ENCODE peak calls at places on chromosomes 3 and 15, in five cellular contexts. N, I, F, T and D are unnamed samples.

GRCh38 chr3:29525254-29525881 is 244.5 kb downstream of the RBMS3 start:
- DNase-seq in N (no peak), I (no peak), F (no peak), T (peak; percentile 54), D (no peak)

GRCh38 chr3:127775398-127776109 is 46.8 kb downstream of the MGLL start:
- DNase-seq in N (no peak), I (no peak), F (no peak), T (peak; percentile 94), D (peak; percentile 52)

GRCh38 chr15:62559049-62559733 is 394.1 kb upstream of the C2CD4B start:
- DNase-seq in N (no peak), I (no peak), F (no peak), T (peak; percentile 14), D (no peak)

GRCh38 chr3:99131876-99132275 is 230.4 kb upstream of the DCBLD2 start:
- DNase-seq in N (no peak), I (no peak), F (no peak), T (peak; percentile 14), D (no peak)

GRCh38 chr15:78034495-78035191 is 42.9 kb downstream of the TBC1D2B start:
- DNase-seq in N (no peak), I (no peak), F (no peak), T (peak; percentile 38), D (no peak)

GRCh38 chr15:57747206-57747605 is 40.7 kb downstream of the POLR2M start:
- DNase-seq in N (no peak), I (no peak), F (no peak), T (no peak), D (peak; percentile 9)

GRCh38 chr15:64895285-64896065 is 16.2 kb upstream of the ANKDD1A start:
- DNase-seq in N (no peak), I (no peak), F (no peak), T (peak; percentile 89), D (no peak)

GRCh38 chr3:128973988-128974564 is 19.8 kb downstream of the CFAP92 start:
- DNase-seq in N (no peak), I (no peak), F (no peak), T (no peak), D (no peak)

GRCh38 chr3:35784162-35784561 is 144.8 kb downstream of the ARPP21 start:
- DNase-seq in N (no peak), I (no peak), F (no peak), T (no peak), D (no peak)

GRCh38 chr3:46214751-46215352 is 6.7 kb upstream of the CCR1 start:
- DNase-seq in N (no peak), I (peak; percentile 14), F (peak; percentile 64), T (peak; percentile 3), D (peak; percentile 52)

GRCh38 chr3:183698318-183698731 is 728 bp downstream of the YEATS2 start:
- DNase-seq in N (no peak), I (peak; percentile 46), F (no peak), T (peak; percentile 63), D (peak; percentile 58)

GRCh38 chr3:55879901-55880331 is 392.8 kb upstream of the WNT5A start:
- DNase-seq in N (no peak), I (no peak), F (no peak), T (peak; percentile 70), D (peak; percentile 59)

GRCh38 chr3:55439657-55440405 is 47.3 kb downstream of the WNT5A start:
- DNase-seq in N (no peak), I (no peak), F (no peak), T (no peak), D (no peak)

GRCh38 chr15:71440479-71441071 is 325.3 kb downstream of the THSD4 start:
- DNase-seq in N (no peak), I (no peak), F (no peak), T (peak; percentile 69), D (peak; percentile 68)

GRCh38 chr3:126679831-126680677 is 24.0 kb upstream of the CHCHD6 start:
- DNase-seq in N (no peak), I (no peak), F (no peak), T (no peak), D (no peak)

GRCh38 chr15:69468241-69469121 is 15.9 kb downstream of the RPLP1 start:
- DNase-seq in N (no peak), I (no peak), F (no peak), T (peak; percentile 79), D (no peak)

GRCh38 chr3:18445421-18446066 is 20.4 kb upstream of the SATB1 start:
- DNase-seq in N (no peak), I (no peak), F (no peak), T (no peak), D (no peak)

GRCh38 chr3:152269423-152270144 is 855 bp downstream of the MBNL1 start:
- DNase-seq in N (no peak), I (no peak), F (peak; percentile 34), T (peak; percentile 92), D (peak; percentile 73)

GRCh38 chr3:189947948-189948723 is 172.6 kb downstream of the P3H2 start:
- DNase-seq in N (no peak), I (no peak), F (no peak), T (peak; percentile 49), D (peak; percentile 80)

GRCh38 chr3:146655333-146655996 is 50.3 kb upstream of the PLSCR5 start:
- DNase-seq in N (no peak), I (no peak), F (no peak), T (no peak), D (no peak)

GRCh38 chr3:39378092-39378491 is 5.1 kb upstream of the SLC25A38 start:
- DNase-seq in N (no peak), I (peak; percentile 14), F (peak; percentile 82), T (peak; percentile 29), D (peak; percentile 47)

GRCh38 chr15:80418892-80419537 is 14.8 kb downstream of the ARNT2 start:
- DNase-seq in N (no peak), I (no peak), F (no peak), T (peak; percentile 48), D (peak; percentile 42)

GRCh38 chr3:139491966-139492365 is 15.7 kb upstream of the RBP2 start:
- DNase-seq in N (peak; percentile 50), I (no peak), F (peak; percentile 83), T (no peak), D (no peak)

GRCh38 chr3:36635731-36636130 is 128.6 kb downstream of the DCLK3 start:
- DNase-seq in N (no peak), I (no peak), F (no peak), T (no peak), D (no peak)

GRCh38 chr3:13016083-13016725 is 57.0 kb downstream of the IQSEC1 start:
- DNase-seq in N (no peak), I (no peak), F (no peak), T (peak; percentile 44), D (no peak)

GRCh38 chr15:79933245-79933644 is 36.4 kb upstream of the MTHFS start:
- DNase-seq in N (no peak), I (no peak), F (no peak), T (no peak), D (no peak)

GRCh38 chr3:48016336-48016973 is at the start of gene MAP4:
- DNase-seq in N (no peak), I (no peak), F (no peak), T (no peak), D (no peak)

GRCh38 chr3:85781806-85782205 is 823.0 kb downstream of the CADM2 start:
- DNase-seq in N (no peak), I (no peak), F (no peak), T (no peak), D (no peak)

GRCh38 chr15:65935391-65935790 is 66.1 kb downstream of the RAB11A start:
- DNase-seq in N (no peak), I (no peak), F (no peak), T (no peak), D (no peak)

GRCh38 chr3:89173546-89173945 is 66.1 kb downstream of the EPHA3 start:
- DNase-seq in N (no peak), I (no peak), F (no peak), T (no peak), D (no peak)

GRCh38 chr3:63450023-63450422 is 171.9 kb downstream of the SYNPR start:
- DNase-seq in N (no peak), I (no peak), F (no peak), T (no peak), D (peak; percentile 50)

GRCh38 chr15:63043391-63044076 is 987 bp downstream of the TPM1 start:
- DNase-seq in N (no peak), I (no peak), F (no peak), T (peak; percentile 43), D (no peak)

GRCh38 chr15:68542771-68543544 is 35.8 kb upstream of the CORO2B start:
- DNase-seq in N (no peak), I (no peak), F (no peak), T (peak; percentile 91), D (no peak)

GRCh38 chr15:99108993-99109392 is 4.1 kb downstream of the SYNM start:
- DNase-seq in N (no peak), I (no peak), F (no peak), T (no peak), D (no peak)

GRCh38 chr3:59143447-59143846 is 93.6 kb upstream of the CFAP20DC start:
- DNase-seq in N (no peak), I (no peak), F (no peak), T (peak; percentile 3), D (no peak)

DNA sequence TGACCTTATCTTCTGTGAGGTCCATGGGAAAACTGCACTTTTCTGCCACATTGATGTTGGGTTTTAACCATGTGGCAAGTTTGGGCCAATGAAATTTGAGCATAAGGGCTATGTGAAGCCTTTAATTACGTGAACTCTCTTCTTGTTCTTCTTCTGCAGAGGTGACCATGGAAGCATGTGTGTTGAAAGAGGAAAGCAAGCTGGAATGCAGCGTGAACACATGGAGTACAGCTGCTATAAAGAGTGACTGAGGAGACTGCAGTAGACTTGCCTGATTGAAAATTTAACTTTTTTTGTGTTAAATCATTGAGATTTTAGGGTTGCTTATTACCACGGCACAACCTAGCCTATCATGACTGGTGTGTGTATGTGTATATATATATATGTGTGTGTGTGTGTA is 347.3 kb downstream of the ZIC1 start:
- DNase-seq in N (no peak), I (no peak), F (no peak), T (no peak), D (no peak)
- H2BK12ac ChIP-seq in N (no peak overlapping the region), I (no peak overlapping the region), F (no peak overlapping the region), T (no peak overlapping the region), D (no peak overlapping the region)

GRCh38 chr3:194306771-194307640 is 44.1 kb downstream of the CPN2 start:
- DNase-seq in N (no peak), I (no peak), F (no peak), T (no peak), D (no peak)
- H2BK12ac ChIP-seq in N (no peak overlapping the region), I (no peak overlapping the region), F (no peak overlapping the region), T (no peak overlapping the region), D (no peak overlapping the region)

GRCh38 chr3:108822167-108822897 is at the start of gene TRAT1:
- DNase-seq in N (no peak), I (no peak), F (no peak), T (no peak), D (no peak)

GRCh38 chr3:108818404-108818803 is 4.2 kb upstream of the TRAT1 start:
- DNase-seq in N (peak; percentile 34), I (peak; percentile 11), F (peak; percentile 70), T (peak; percentile 3), D (peak; percentile 9)

GRCh38 chr3:108820586-108820985 is 2.0 kb upstream of the TRAT1 start:
- DNase-seq in N (no peak), I (no peak), F (no peak), T (no peak), D (no peak)
- H2BK12ac ChIP-seq in N (no peak overlapping the region), I (no peak overlapping the region), F (no peak overlapping the region), T (no peak overlapping the region), D (no peak overlapping the region)

DNA sequence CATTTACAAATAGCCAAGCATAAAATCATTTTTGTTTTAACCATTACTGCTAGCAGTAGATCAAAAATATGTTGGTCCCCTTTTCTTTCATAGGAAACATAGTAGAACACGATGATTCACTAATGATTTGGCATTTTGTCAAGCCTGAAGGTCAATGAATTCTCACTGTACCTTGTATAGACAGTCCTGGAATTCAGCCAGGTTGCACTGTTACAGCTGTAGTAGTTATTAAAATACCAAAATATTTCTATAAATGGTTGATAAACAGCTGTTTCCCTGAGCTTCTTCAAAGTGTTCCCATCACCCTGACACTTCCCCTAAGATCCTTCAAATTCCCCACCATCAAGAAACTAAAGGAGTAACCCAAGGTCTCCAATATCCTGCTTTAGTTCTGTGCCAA is 200.9 kb downstream of the ATP8B4 start:
- DNase-seq in N (no peak), I (no peak), F (no peak), T (no peak), D (no peak)
- H2BK12ac ChIP-seq in N (no peak overlapping the region), I (no peak overlapping the region), F (no peak overlapping the region), T (no peak overlapping the region), D (no peak overlapping the region)